ENCODE peak calls at places on chromosomes 6 and 20, in five cellular contexts. G, R, W, U and I are unnamed samples.

GRCh38 chr20:45187693-45188092 is 13.0 kb downstream of the PI3 start:
- ATAC-seq in G (no peak), R (no peak), W (peak; percentile 74), U (peak; percentile 46), I (no peak)

GRCh38 chr6:109336221-109336955 is 45.9 kb downstream of the CD164 start:
- ATAC-seq in G (no peak), R (peak; percentile 81), W (peak; percentile 67), U (peak; percentile 25), I (peak; percentile 37)

GRCh38 chr20:43456809-43457639 is 672 bp upstream of the SRSF6 start:
- ATAC-seq in G (peak; percentile 87), R (peak; percentile 91), W (peak; percentile 85), U (peak; percentile 90), I (peak; percentile 95)

GRCh38 chr20:52129611-52130010 is 62.0 kb downstream of the ZFP64 start:
- ATAC-seq in G (no peak), R (no peak), W (no peak), U (no peak), I (no peak)

GRCh38 chr6:64259372-64259771 is 623.8 kb downstream of the PHF3 start:
- ATAC-seq in G (no peak), R (no peak), W (no peak), U (peak; percentile 20), I (no peak)

GRCh38 chr6:16372029-16372776 is 133.8 kb downstream of the GMPR start:
- ATAC-seq in G (no peak), R (no peak), W (no peak), U (no peak), I (no peak)

GRCh38 chr6:66210964-66211363 is 503.9 kb upstream of the EYS start:
- ATAC-seq in G (no peak), R (no peak), W (no peak), U (no peak), I (no peak)

GRCh38 chr20:64224344-64225165 is 31.0 kb upstream of the PCMTD2 start:
- ATAC-seq in G (no peak), R (no peak), W (no peak), U (no peak), I (no peak)

GRCh38 chr6:156309017-156309416 is 468.2 kb upstream of the ARID1B start:
- ATAC-seq in G (no peak), R (no peak), W (no peak), U (no peak), I (no peak)

GRCh38 chr20:53279735-53280134 is 307.6 kb downstream of the TSHZ2 start:
- ATAC-seq in G (no peak), R (no peak), W (no peak), U (no peak), I (no peak)

GRCh38 chr20:33318096-33318429 is 35.0 kb downstream of the BPIFB1 start:
- ATAC-seq in G (no peak), R (no peak), W (no peak), U (peak; percentile 60), I (no peak)

GRCh38 chr20:9300534-9300933 is 213.9 kb upstream of the LAMP5 start:
- ATAC-seq in G (no peak), R (no peak), W (no peak), U (no peak), I (no peak)

GRCh38 chr20:51378171-51378928 is 164.2 kb downstream of the NFATC2 start:
- ATAC-seq in G (peak; percentile 16), R (no peak), W (peak; percentile 71), U (peak; percentile 37), I (no peak)

GRCh38 chr6:134147033-134147533 is 94.7 kb upstream of the SLC2A12 start:
- ATAC-seq in G (no peak), R (no peak), W (no peak), U (no peak), I (no peak)
- H3K4me1 ChIP-seq in G (no peaks in the 10 kb centered on the region), R (no peaks in the 10 kb centered on the region), W (no peaks in the 10 kb centered on the region), U (no peaks in the 10 kb centered on the region), I (no peaks in the 10 kb centered on the region)

DNA sequence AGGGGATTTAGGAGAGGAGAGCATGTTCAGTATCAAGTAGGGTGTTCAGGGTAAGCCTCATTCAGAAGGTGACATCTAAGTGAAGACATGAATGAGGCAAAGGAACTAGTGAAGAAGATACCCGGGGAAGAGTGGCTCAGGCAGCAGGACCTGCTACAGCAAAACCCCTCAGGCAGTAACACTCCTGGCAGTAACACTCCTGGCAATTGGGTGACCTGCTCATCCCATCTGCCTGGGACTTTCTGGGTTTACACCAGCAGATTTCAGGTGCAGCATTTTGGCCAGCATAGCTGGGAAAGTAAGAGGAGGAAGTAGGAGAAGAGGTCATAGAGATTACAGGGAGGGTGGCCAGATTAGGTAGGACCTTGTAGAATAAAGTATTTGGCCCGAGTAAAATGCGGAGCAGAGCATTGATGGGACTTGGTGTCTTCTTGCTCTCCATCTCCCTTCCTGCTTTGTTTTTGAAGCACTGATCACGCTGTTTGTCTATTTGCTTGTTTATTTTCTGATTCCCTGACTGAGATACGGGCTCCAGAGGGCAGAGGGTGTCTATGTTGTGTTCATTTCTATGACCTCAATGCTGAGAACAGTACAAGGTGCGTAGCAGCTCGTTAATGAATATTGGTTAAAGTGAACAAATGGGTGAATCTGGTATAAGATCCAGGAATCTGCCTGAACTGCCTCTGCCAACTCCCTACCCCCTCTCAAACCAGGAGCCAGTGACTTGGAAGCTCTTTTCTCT is 88.3 kb downstream of the IYD start:
- ATAC-seq in G (no peak), R (no peak), W (no peak), U (peak; percentile 41), I (no peak)
- H3K27me3 ChIP-seq in G (no peaks in the 10 kb centered on the region), R (no peaks in the 10 kb centered on the region), W (no peaks in the 10 kb centered on the region), U (no peaks in the 10 kb centered on the region), I (no peaks in the 10 kb centered on the region)

GRCh38 chr6:27188206-27188884 is 59.2 kb upstream of the PRSS16 start:
- ATAC-seq in G (peak; percentile 99), R (peak; percentile 96), W (peak; percentile 89), U (peak; percentile 91), I (peak; percentile 95)
- TF ChIP-seq POLR2AphosphoS5 in G (no peak), R (no peak), W (peak; percentile 64), U (no peak), I (no peak)

GRCh38 chr20:47318596-47319516 is 37.6 kb downstream of the ZMYND8 start:
- ATAC-seq in G (no peak), R (peak; percentile 62), W (peak; percentile 44), U (peak; percentile 56), I (peak; percentile 78)
- H3K4me1 ChIP-seq in G (peaks cover 28% of the 10 kb centered on the region), R (peaks cover 89% of the 10 kb centered on the region), W (peaks cover 100% of the 10 kb centered on the region), U (peaks cover 100% of the 10 kb centered on the region), I (peaks cover 100% of the 10 kb centered on the region)

DNA sequence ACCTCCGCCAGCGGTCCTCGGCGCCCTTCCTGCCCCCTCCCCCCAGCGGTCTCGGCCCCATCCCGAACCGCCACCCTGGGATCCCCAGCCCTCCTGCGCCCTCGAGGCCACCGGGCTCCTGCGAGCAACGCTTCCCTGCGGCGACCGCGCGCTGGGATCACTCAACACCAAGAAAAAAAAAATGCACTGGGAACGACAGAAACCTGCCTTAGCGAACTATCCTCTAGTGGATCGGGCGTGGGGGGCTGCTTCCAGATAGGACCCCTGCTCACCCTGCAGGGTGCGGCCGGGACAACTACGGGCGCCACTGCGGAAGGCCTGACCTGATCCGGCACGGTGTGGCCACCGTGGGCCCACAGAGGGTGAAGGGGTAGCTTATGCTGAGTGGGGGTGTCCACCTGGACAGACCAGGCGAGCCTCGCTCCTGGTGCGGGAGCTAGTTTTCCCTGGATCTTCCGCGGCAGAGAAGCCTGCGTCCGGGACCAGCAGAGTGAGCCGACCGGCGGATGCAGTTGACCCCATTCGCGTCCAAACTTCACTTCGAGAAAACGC is 38.0 kb downstream of the NCR2 start:
- ATAC-seq in G (no peak), R (no peak), W (no peak), U (peak; percentile 5), I (no peak)
- H3K27me3 ChIP-seq in G (peaks cover 31% of the 10 kb centered on the region), R (peaks cover 29% of the 10 kb centered on the region), W (peaks cover 3% of the 10 kb centered on the region), U (peaks cover 50% of the 10 kb centered on the region), I (peaks cover 97% of the 10 kb centered on the region)

GRCh38 chr6:12572884-12573824 is 143.4 kb upstream of the PHACTR1 start:
- ATAC-seq in G (no peak), R (peak; percentile 83), W (peak; percentile 70), U (no peak), I (no peak)
- TF ChIP-seq POLR2AphosphoS5 in G (no peak), R (no peak), W (no peak), U (no peak), I (no peak)